ENCODE peak calls at places on chromosome 6, in four cellular contexts. R, N, P and A are unnamed samples. For H3K9me3, the result is how much of the 10 kb centered on the place peaks cover.

GRCh38 chr6:109013551-109014101 is 81.0 kb downstream of the SESN1 start:
- DNase-seq in P (no peak), N (no peak), R (no peak), A (no peak)

GRCh38 chr6:127972815-127973214 is 72.0 kb upstream of the THEMIS start:
- DNase-seq in P (no peak), R (no peak), N (no peak), A (peak)

GRCh38 chr6:43455034-43455747 is at the start of gene DLK2:
- DNase-seq in P (no peak), N (peak), R (no peak), A (peak)

GRCh38 chr6:27867941-27868705 is 44.1 kb downstream of the OR2B2 start:
- DNase-seq in R (no peak), P (peak), N (no peak), A (no peak)

GRCh38 chr6:91653954-91654843 is 1067.3 kb upstream of the MAP3K7 start:
- DNase-seq in N (no peak), P (no peak), R (no peak), A (no peak)

GRCh38 chr6:50185006-50185405 is 135.3 kb upstream of the DEFB112 start:
- DNase-seq in R (no peak), N (no peak), P (no peak), A (no peak)

GRCh38 chr6:104431096-104431495 is 428.6 kb downstream of the HACE1 start:
- DNase-seq in R (no peak), P (no peak), N (no peak), A (no peak)

GRCh38 chr6:56841372-56841749 is 113.5 kb upstream of the BEND6 start:
- DNase-seq in P (no peak), N (no peak), R (no peak), A (no peak)

GRCh38 chr6:152636675-152637421 is at the start of gene SYNE1:
- DNase-seq in R (peak), P (no peak), N (peak), A (peak)

GRCh38 chr6:42745083-42745637 is 743 bp downstream of the TBCC start:
- DNase-seq in R (no peak), P (peak), N (peak), A (peak)

GRCh38 chr6:169172435-169172834 is 81.2 kb downstream of the THBS2 start:
- DNase-seq in R (peak), P (no peak), N (no peak), A (no peak)

GRCh38 chr6:90654806-90655205 is 67.9 kb upstream of the MAP3K7 start:
- DNase-seq in N (no peak), R (no peak), P (no peak), A (no peak)

GRCh38 chr6:38417521-38417920 is 222.2 kb downstream of the BTBD9 start:
- DNase-seq in R (no peak), P (no peak), N (no peak), A (no peak)

GRCh38 chr6:106199998-106200397 is 113.9 kb downstream of the PRDM1 start:
- DNase-seq in R (no peak), P (no peak), N (no peak), A (no peak)

GRCh38 chr6:28742668-28743270 is 181.0 kb downstream of the TRIM27 start:
- DNase-seq in N (no peak), R (no peak), P (peak), A (no peak)

GRCh38 chr6:105726902-105727655 is 324.2 kb upstream of the PREP start:
- DNase-seq in P (no peak), N (no peak), R (no peak), A (no peak)

GRCh38 chr6:34235605-34236422 is 859 bp upstream of the HMGA1 start:
- DNase-seq in N (peak), R (no peak), P (peak), A (peak)

GRCh38 chr6:110563711-110564110 is 87.3 kb upstream of the SLC22A16 start:
- DNase-seq in R (no peak), P (no peak), N (no peak), A (no peak)

GRCh38 chr6:90118581-90118980 is 178.1 kb downstream of the BACH2 start:
- DNase-seq in N (no peak), P (no peak), R (no peak), A (no peak)

GRCh38 chr6:160926281-160927276 is 65.0 kb upstream of the MAP3K4 start:
- DNase-seq in N (no peak), R (no peak), P (no peak), A (no peak)

GRCh38 chr6:107355659-107356058 is 103.7 kb downstream of the PDSS2 start:
- DNase-seq in R (no peak), P (no peak), N (no peak), A (no peak)

GRCh38 chr6:68876792-68877493 is 241.9 kb downstream of the ADGRB3 start:
- DNase-seq in R (no peak), P (no peak), N (no peak), A (no peak)

GRCh38 chr6:81821449-81821848 is 69.0 kb upstream of the TENT5A start:
- DNase-seq in R (no peak), N (no peak), P (no peak), A (no peak)
- H3K9me3 ChIP-seq in R (under half), N (under half), P (under half), A (under half)

GRCh38 chr6:170212051-170212756 is 78.7 kb downstream of the DLL1 start:
- DNase-seq in P (no peak), N (peak), R (peak), A (no peak)
- H3K9me3 ChIP-seq in P (under half), N (under half), R (under half), A (under half)

GRCh38 chr6:62652692-62653328 is 366.8 kb upstream of the KHDRBS2 start:
- DNase-seq in R (no peak), P (no peak), N (no peak), A (no peak)
- H3K9me3 ChIP-seq in R (under half), P (under half), N (under half), A (under half)

DNA sequence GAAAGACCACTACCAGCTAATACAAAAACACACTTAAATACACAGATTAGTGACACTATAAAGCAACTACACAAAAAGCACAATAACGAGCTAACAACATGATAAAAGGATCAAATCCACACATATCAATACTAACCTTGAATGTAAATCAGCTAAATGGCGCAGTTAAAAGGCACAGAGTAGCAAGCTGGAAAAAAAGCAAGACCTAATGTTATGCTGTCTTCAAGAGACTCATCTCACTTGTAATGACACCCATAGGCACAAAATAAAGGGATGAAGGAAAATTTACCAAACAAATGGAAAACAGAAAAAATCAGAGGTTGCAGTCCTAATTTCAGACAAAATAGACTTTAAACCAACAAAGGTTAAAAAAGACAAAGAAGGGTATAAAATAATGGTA is 86.3 kb downstream of the NUS1 start:
- DNase-seq in P (no peak), N (no peak), R (no peak), A (no peak)
- H3K9me3 ChIP-seq in P (under half), N (under half), R (under half), A (under half)

DNA sequence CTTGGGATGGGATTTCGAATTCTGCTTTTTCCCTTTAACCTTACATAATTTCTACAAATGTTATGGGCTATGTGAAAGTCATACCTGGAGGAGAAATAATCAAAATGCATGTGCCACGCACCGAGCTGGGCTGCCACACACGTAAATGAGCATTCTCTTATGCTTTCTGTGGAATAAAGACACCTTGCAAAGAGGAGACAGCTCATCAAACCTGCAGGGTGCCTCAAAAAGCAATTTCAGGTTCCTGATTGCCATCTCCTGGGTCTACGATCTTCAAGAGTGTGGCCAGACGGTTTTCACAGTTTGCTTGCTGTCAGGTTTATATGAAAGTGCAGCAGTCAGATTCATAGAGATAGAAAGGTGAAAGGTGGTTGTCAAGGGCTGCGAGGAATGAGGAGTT is 36.6 kb downstream of the DUSP22 start:
- DNase-seq in P (no peak), R (no peak), N (no peak), A (no peak)
- H3K9me3 ChIP-seq in P (under half), R (under half), N (under half), A (under half)

DNA sequence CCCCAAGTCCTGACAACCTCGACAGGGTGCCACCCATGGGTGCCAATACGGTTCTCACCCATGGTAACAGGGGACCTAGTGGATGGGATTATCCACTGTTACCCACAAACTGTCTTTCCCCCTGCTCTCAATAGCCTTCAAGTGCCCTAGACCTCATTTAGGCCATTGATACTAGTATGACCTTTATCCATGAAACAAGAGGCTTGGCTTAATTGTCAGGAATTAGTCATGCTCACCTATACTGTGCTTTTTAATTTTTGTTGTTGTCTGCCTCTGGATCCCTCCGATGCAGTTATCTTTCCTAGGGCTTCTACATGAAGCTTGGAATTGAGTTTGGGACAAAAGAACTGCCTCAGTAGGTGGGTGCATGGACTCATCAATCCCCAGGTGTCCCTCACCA is 11.8 kb upstream of the IL22RA2 start:
- DNase-seq in P (no peak), R (no peak), N (no peak), A (no peak)
- H3K9me3 ChIP-seq in P (under half), R (under half), N (under half), A (under half)

GRCh38 chr6:167294241-167294640 is 3.1 kb downstream of the UNC93A start:
- DNase-seq in P (no peak), N (no peak), R (no peak), A (no peak)
- H3K9me3 ChIP-seq in P (under half), N (under half), R (under half), A (under half)